ENCODE peak calls at places on chromosomes 16 and 17, in six cellular contexts. Q, I, C, Y, B and D are unnamed samples.

GRCh38 chr17:19345067-19345460 is 17.5 kb downstream of the B9D1 start:
- DNase-seq in Q (no peak), I (no peak), C (no peak), Y (no peak), B (no peak), D (no peak)

GRCh38 chr16:6863135-6863534 is 469.5 kb upstream of the RBFOX1 start:
- DNase-seq in Q (no peak), I (no peak), C (no peak), Y (no peak), B (no peak), D (no peak)

GRCh38 chr16:17469011-17469741 is 1.6 kb downstream of the XYLT1 start:
- DNase-seq in Q (no peak), I (no peak), C (peak; percentile 38), Y (no peak), B (peak; percentile 85), D (no peak)

GRCh38 chr16:1990336-1991134 is 765 bp downstream of the SYNGR3 start:
- DNase-seq in Q (peak; percentile 76), I (no peak), C (no peak), Y (no peak), B (no peak), D (no peak)

GRCh38 chr17:19568016-19568350 is 34.3 kb downstream of the SLC47A1 start:
- DNase-seq in Q (no peak), I (no peak), C (no peak), Y (no peak), B (no peak), D (no peak)

GRCh38 chr16:2039286-2040030 is 8.2 kb downstream of the NTHL1 start:
- DNase-seq in Q (no peak), I (peak; percentile 70), C (peak; percentile 62), Y (peak; percentile 70), B (peak; percentile 94), D (peak; percentile 90)

GRCh38 chr17:7294614-7295153 is at the start of gene YBX2:
- DNase-seq in Q (peak; percentile 95), I (peak; percentile 90), C (no peak), Y (no peak), B (peak; percentile 65), D (no peak)

GRCh38 chr16:81707411-81708321 is 71.4 kb upstream of the PLCG2 start:
- DNase-seq in Q (no peak), I (no peak), C (no peak), Y (no peak), B (peak; percentile 85), D (no peak)

GRCh38 chr16:80751167-80751566 is 53.2 kb downstream of the CDYL2 start:
- DNase-seq in Q (no peak), I (no peak), C (no peak), Y (no peak), B (peak; percentile 74), D (no peak)

GRCh38 chr17:57918017-57918895 is 37.0 kb downstream of the CUEDC1 start:
- DNase-seq in Q (no peak), I (no peak), C (no peak), Y (no peak), B (peak; percentile 51), D (no peak)

GRCh38 chr17:8338806-8339205 is 834 bp upstream of the ODF4 start:
- DNase-seq in Q (no peak), I (no peak), C (no peak), Y (no peak), B (no peak), D (no peak)

GRCh38 chr16:7025616-7026190 is 306.9 kb upstream of the RBFOX1 start:
- DNase-seq in Q (peak; percentile 60), I (peak; percentile 25), C (peak; percentile 39), Y (peak; percentile 52), B (no peak), D (no peak)

GRCh38 chr16:50282010-50282538 is 15.7 kb downstream of the ADCY7 start:
- DNase-seq in Q (no peak), I (no peak), C (peak; percentile 78), Y (peak; percentile 53), B (no peak), D (peak; percentile 76)

GRCh38 chr16:69097425-69097824 is 8.0 kb upstream of the HAS3 start:
- DNase-seq in Q (no peak), I (no peak), C (no peak), Y (no peak), B (no peak), D (no peak)

GRCh38 chr16:25679468-25680010 is 12.2 kb upstream of the HS3ST4 start:
- DNase-seq in Q (no peak), I (no peak), C (no peak), Y (no peak), B (no peak), D (no peak)

GRCh38 chr16:30010817-30011504 is at the start of gene DOC2A:
- DNase-seq in Q (peak; percentile 80), I (no peak), C (no peak), Y (no peak), B (peak; percentile 35), D (no peak)

GRCh38 chr17:9016941-9017552 is 4.3 kb upstream of the NTN1 start:
- DNase-seq in Q (no peak), I (no peak), C (no peak), Y (no peak), B (no peak), D (no peak)

GRCh38 chr17:17526369-17526768 is 30.2 kb upstream of the RASD1 start:
- DNase-seq in Q (no peak), I (no peak), C (no peak), Y (no peak), B (no peak), D (no peak)

GRCh38 chr17:73998246-73999220 is 204.9 kb upstream of the RPL38 start:
- DNase-seq in Q (peak; percentile 78), I (peak; percentile 85), C (no peak), Y (peak; percentile 15), B (no peak), D (no peak)

GRCh38 chr17:1030684-1031557 is 34.0 kb downstream of the TIMM22 start:
- DNase-seq in Q (no peak), I (no peak), C (peak; percentile 67), Y (peak; percentile 44), B (peak; percentile 55), D (peak; percentile 72)

GRCh38 chr17:14791221-14791620 is 473.9 kb downstream of the PMP22 start:
- DNase-seq in Q (no peak), I (no peak), C (no peak), Y (no peak), B (no peak), D (no peak)

GRCh38 chr17:75474736-75475135 is 18.3 kb downstream of the TMEM94 start:
- DNase-seq in Q (no peak), I (no peak), C (no peak), Y (no peak), B (no peak), D (no peak)

GRCh38 chr16:3825103-3825502 is 55.4 kb downstream of the CREBBP start:
- DNase-seq in Q (no peak), I (no peak), C (no peak), Y (no peak), B (peak; percentile 66), D (no peak)

GRCh38 chr16:16083421-16084156 is 134.2 kb downstream of the ABCC1 start:
- DNase-seq in Q (peak; percentile 40), I (peak; percentile 20), C (no peak), Y (no peak), B (peak; percentile 44), D (no peak)

GRCh38 chr16:57993897-57994296 is 6.6 kb downstream of the ZNF319 start:
- DNase-seq in Q (no peak), I (no peak), C (no peak), Y (no peak), B (no peak), D (no peak)

GRCh38 chr16:24980077-24980793 is 34.9 kb downstream of the ARHGAP17 start:
- DNase-seq in Q (no peak), I (no peak), C (no peak), Y (no peak), B (no peak), D (no peak)

GRCh38 chr16:85423631-85424030 is 189.5 kb upstream of the GSE1 start:
- DNase-seq in Q (no peak), I (no peak), C (peak; percentile 10), Y (no peak), B (no peak), D (no peak)

GRCh38 chr16:83727018-83727417 is 80.8 kb upstream of the HSBP1 start:
- DNase-seq in Q (no peak), I (no peak), C (no peak), Y (no peak), B (no peak), D (no peak)

GRCh38 chr16:53082509-53082908 is 27.7 kb downstream of the CHD9 start:
- DNase-seq in Q (no peak), I (no peak), C (no peak), Y (no peak), B (no peak), D (no peak)

GRCh38 chr17:2215616-2216364 is 87.8 kb downstream of the SMG6 start:
- DNase-seq in Q (no peak), I (no peak), C (peak; percentile 71), Y (peak; percentile 73), B (peak; percentile 95), D (peak; percentile 76)
- H3K4me3 ChIP-seq in Q (no peak overlapping the region), I (no peak overlapping the region), C (peak overlapping the region; percentile 41), Y (peak overlapping the region; percentile 33), B (peak overlapping the region; percentile 46), D (peak overlapping the region; percentile 38)

DNA sequence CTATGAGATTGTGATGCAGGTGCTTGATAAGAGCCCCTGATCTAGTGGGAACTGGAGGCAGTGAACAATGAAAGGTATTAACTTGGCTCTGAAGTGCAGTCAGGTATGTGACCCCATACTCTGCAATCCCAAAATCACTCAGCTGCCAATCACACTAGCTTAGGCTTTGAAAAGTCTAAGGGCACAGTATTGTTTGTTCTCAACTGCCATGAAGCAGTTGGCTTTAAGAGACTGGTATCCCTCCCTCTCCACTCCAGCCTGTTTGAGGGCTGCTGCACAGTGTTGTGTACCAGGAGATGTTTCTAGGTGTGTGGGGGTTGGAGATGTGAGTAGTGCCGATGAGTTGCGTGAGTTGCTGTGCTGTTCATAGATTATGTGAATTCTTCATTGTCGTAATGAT is 2.4 kb downstream of the YPEL2 start:
- DNase-seq in Q (no peak), I (no peak), C (no peak), Y (no peak), B (no peak), D (no peak)
- H3K4me3 ChIP-seq in Q (no peak overlapping the region), I (no peak overlapping the region), C (peak overlapping the region; percentile 89), Y (peak overlapping the region; percentile 86), B (no peak overlapping the region), D (no peak overlapping the region)

DNA sequence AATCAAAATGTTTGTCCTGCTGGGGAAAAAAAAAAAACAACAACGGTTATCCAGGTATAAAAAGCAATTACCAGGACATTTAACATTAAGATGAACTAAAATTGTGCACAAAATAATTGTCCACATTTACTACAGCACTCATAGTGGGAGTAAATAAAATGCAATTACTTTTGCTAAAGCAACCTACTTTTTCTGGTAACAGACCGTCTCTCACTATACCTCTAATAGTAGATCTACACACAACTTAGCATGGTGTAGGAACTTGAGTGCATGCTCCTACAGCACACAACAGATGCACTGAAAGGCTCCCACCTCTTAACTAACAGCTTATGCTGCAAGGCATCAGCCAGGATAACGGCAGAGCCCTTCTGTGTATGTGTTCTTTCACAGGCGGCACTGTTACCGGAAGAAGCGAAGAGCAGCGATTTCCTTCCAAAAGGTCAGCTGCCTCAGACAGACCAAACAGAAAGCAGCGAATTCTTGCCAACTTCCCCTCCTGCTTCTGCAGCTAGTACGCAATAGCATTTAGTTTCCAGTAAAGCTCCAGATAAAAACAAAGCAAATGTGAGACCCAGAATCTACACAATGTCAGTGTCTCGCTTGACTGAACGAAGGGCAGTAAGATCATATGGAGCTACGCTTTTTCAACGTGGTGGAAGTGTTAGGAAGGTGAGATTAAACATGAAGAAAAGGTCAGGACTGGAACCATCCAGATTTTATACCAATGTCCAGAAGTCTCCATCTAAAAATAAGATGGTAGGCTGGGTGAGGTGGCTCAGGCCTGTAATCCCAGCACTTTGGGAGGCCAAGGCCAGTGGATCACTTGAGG is 27.6 kb downstream of the STAT5B start:
- DNase-seq in Q (no peak), I (no peak), C (peak; percentile 91), Y (peak; percentile 85), B (peak; percentile 83), D (peak; percentile 94)
- H3K4me3 ChIP-seq in Q (no peak overlapping the region), I (no peak overlapping the region), C (peak overlapping the region; percentile 26), Y (peak overlapping the region; percentile 34), B (peak overlapping the region; percentile 47), D (peak overlapping the region; percentile 39)

GRCh38 chr16:88977028-88977844 is at the start of gene CBFA2T3:
- DNase-seq in Q (no peak), I (no peak), C (peak; percentile 67), Y (peak; percentile 45), B (peak; percentile 47), D (peak; percentile 66)
- H3K4me3 ChIP-seq in Q (no peak within 1 kb of the TSS), I (no peak within 1 kb of the TSS), C (peak within 1 kb of the TSS; percentile 9), Y (peak within 1 kb of the TSS; percentile 37), B (no peak within 1 kb of the TSS), D (no peak within 1 kb of the TSS)